ENCODE peak calls at places on chromosomes 1 and 21, in eight cellular contexts. Y is heart left ventricle; B is cardiac muscle cell; U is CD4-positive, alpha-beta memory T cell; I is upper lobe of right lung; A is GM23338; H is CD8-positive, alpha-beta memory T cell; Q is psoas muscle. P is an unnamed sample.

GRCh38 chr1:226549094-226549936 is 751 bp downstream of the STUM start:
- DNase-seq in Y (no peak), B (no peak), U (peak; percentile 15), I (no peak), A (peak; percentile 46), H (no peak), Q (no peak), P (peak; percentile 32)

GRCh38 chr1:40495315-40495903 is 13.2 kb upstream of the EXO5 start:
- DNase-seq in Y (no peak), B (no peak), U (no peak), I (no peak), A (no peak), H (no peak), Q (no peak), P (no peak)

GRCh38 chr21:28636988-28637691 is 355.5 kb downstream of the LTN1 start:
- DNase-seq in Y (no peak), B (no peak), U (no peak), I (no peak), A (no peak), H (no peak), Q (no peak), P (no peak)

GRCh38 chr1:229408458-229409037 is 25.3 kb downstream of the ACTA1 start:
- DNase-seq in Y (peak; percentile 84), B (peak; percentile 57), U (no peak), I (no peak), A (peak; percentile 47), H (no peak), Q (peak; percentile 95), P (no peak)

GRCh38 chr1:194802572-194802971 is 1616.2 kb upstream of the B3GALT2 start:
- DNase-seq in Y (no peak), B (no peak), U (no peak), I (no peak), A (no peak), H (no peak), Q (no peak), P (no peak)

GRCh38 chr21:44450999-44451398 is 4.3 kb upstream of the LRRC3 start:
- DNase-seq in Y (no peak), B (no peak), U (no peak), I (no peak), A (no peak), H (no peak), Q (peak; percentile 40), P (no peak)

GRCh38 chr1:216173315-216173714 is 249.9 kb downstream of the USH2A start:
- DNase-seq in Y (no peak), B (no peak), U (no peak), I (no peak), A (no peak), H (no peak), Q (no peak), P (no peak)

GRCh38 chr21:38813554-38813953 is 7.8 kb downstream of the ETS2 start:
- DNase-seq in Y (no peak), B (no peak), U (no peak), I (no peak), A (no peak), H (no peak), Q (no peak), P (no peak)

GRCh38 chr1:111879086-111879485 is 110.4 kb downstream of the KCND3 start:
- DNase-seq in Y (no peak), B (no peak), U (no peak), I (no peak), A (no peak), H (no peak), Q (no peak), P (no peak)

GRCh38 chr1:111880866-111881837 is 108.3 kb downstream of the KCND3 start:
- DNase-seq in Y (peak; percentile 44), B (no peak), U (no peak), I (no peak), A (no peak), H (no peak), Q (no peak), P (no peak)

GRCh38 chr1:111878096-111878495 is 111.4 kb downstream of the KCND3 start:
- DNase-seq in Y (no peak), B (no peak), U (no peak), I (no peak), A (no peak), H (no peak), Q (no peak), P (no peak)

GRCh38 chr1:111875640-111876039 is 113.8 kb downstream of the KCND3 start:
- DNase-seq in Y (no peak), B (no peak), U (no peak), I (no peak), A (no peak), H (no peak), Q (no peak), P (no peak)

GRCh38 chr1:111878649-111879048 is 110.8 kb downstream of the KCND3 start:
- DNase-seq in Y (no peak), B (no peak), U (no peak), I (no peak), A (no peak), H (no peak), Q (no peak), P (no peak)
- H3K4me1 ChIP-seq in Y (no peaks in the 10 kb centered on the region), B (no peaks in the 10 kb centered on the region), U (no peaks in the 10 kb centered on the region), I (no peaks in the 10 kb centered on the region), A (no peaks in the 10 kb centered on the region), H (no peaks in the 10 kb centered on the region), Q (peaks cover 28% of the 10 kb centered on the region), P (no peaks in the 10 kb centered on the region)

DNA sequence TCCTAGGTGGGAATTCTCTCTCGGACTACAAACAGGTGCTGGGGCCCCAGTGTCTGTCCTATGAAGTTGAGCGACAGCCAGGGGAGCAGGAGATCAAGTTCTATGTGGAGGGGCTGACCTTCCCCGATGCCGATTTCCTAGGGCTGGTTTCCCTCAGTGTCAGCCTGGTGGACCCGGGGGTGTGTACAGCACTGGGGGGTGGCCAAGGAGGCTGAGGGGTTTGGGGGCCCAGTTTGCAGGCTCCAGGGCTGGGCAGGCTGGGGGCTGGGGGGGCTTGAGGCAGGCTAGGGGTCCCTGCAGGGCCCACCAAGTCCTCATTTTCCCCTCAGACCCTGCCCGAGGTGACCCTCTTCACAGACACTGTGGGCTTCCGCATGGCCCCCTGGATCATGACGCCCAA is 20.3 kb upstream of the PADI3 start:
- DNase-seq in Y (no peak), B (no peak), U (no peak), I (no peak), A (no peak), H (no peak), Q (no peak), P (no peak)
- H3K27ac ChIP-seq in Y (no peak overlapping the region), B (no peak overlapping the region), U (no peak overlapping the region), I (no peak overlapping the region), A (no peak overlapping the region), H (no peak overlapping the region), Q (no peak overlapping the region), P (no peak overlapping the region)

GRCh38 chr1:152514715-152515453 is 602 bp downstream of the CRCT1 start:
- DNase-seq in Y (no peak), B (no peak), U (no peak), I (no peak), A (no peak), H (no peak), Q (no peak), P (no peak)
- H3K4me3 ChIP-seq in Y (peak overlapping the region; percentile 46), B (no peak overlapping the region), U (no peak overlapping the region), I (no peak overlapping the region), A (peak overlapping the region; percentile 52), H (no peak overlapping the region), Q (no peak overlapping the region), P (no peak overlapping the region)

DNA sequence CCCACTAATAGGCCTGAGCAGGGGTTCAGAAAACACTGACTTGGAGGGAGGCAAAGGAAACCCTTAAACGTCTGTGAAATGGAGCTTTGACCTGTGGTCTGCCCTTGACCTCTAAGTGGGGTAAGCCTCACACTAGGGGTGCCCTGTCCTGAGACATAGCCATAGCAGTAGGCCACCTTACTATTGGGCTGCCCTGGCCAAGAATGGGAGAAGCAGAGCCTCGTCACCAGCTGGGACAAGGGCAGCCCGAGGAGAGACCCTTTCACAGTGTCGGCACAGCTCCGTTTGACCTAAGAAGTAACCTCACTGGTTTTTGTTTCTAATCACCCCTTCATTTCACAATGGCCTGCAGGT is 26.4 kb upstream of the IFNAR2 start:
- DNase-seq in Y (no peak), B (no peak), U (no peak), I (no peak), A (no peak), H (no peak), Q (no peak), P (no peak)
- H3K4me1 ChIP-seq in Y (no peaks in the 10 kb centered on the region), B (no peaks in the 10 kb centered on the region), U (peaks cover 41% of the 10 kb centered on the region), I (peaks cover 32% of the 10 kb centered on the region), A (no peaks in the 10 kb centered on the region), H (peaks cover 41% of the 10 kb centered on the region), Q (peaks cover 14% of the 10 kb centered on the region), P (peaks cover 48% of the 10 kb centered on the region)

P was measured in CD8-positive, alpha-beta T cell.